ENCODE peak calls at places on chromosomes 6 and 20, in seven cellular contexts. H is K562, T is ovary, I is pancreas, P is fibroblast of lung, L is cardiac fibroblast, W is AG04450. K is an unnamed sample.
A peak's percentile ranks its signal among the peaks of the same experiment; 100 is the strongest.

GRCh38 chr6:83883240-83883639 is 23.8 kb downstream of the CYB5R4 start:
- DNase-seq in P (no peak), T (no peak), I (no peak), H (no peak), W (no peak), L (no peak), K (no peak)

GRCh38 chr20:62648318-62648995 is 6.2 kb downstream of the SLCO4A1 start:
- DNase-seq in P (no peak), L (no peak), T (no peak), H (no peak), I (no peak), W (no peak), K (no peak)

GRCh38 chr20:18034039-18034438 is 23.7 kb downstream of the OVOL2 start:
- DNase-seq in W (no peak), L (no peak), H (no peak), I (no peak), P (no peak), T (no peak), K (no peak)

GRCh38 chr20:36384022-36384619 is 78.0 kb downstream of the DLGAP4 start:
- DNase-seq in H (peak; percentile 87), I (no peak), L (peak; percentile 32), P (peak; percentile 37), T (no peak), W (no peak), K (no peak)

GRCh38 chr20:35316086-35316485 is 23.9 kb upstream of the FAM83C start:
- DNase-seq in I (no peak), P (no peak), L (no peak), W (no peak), H (no peak), T (no peak), K (no peak)

GRCh38 chr6:83757021-83757420 is 48.1 kb upstream of the SNAP91 start:
- DNase-seq in I (no peak), H (no peak), L (no peak), W (no peak), P (no peak), T (no peak), K (no peak)

GRCh38 chr6:11366183-11366933 is 133.9 kb upstream of the NEDD9 start:
- DNase-seq in P (no peak), L (no peak), W (no peak), T (no peak), I (no peak), H (no peak), K (no peak)

GRCh38 chr6:109791301-109791700 is 100.2 kb downstream of the FIG4 start:
- DNase-seq in H (no peak), T (no peak), W (no peak), L (no peak), I (no peak), P (no peak), K (no peak)

GRCh38 chr6:109978174-109979032 is at the start of gene GPR6:
- DNase-seq in T (peak; percentile 33), H (peak; percentile 60), W (no peak), I (peak; percentile 65), L (peak; percentile 42), P (peak; percentile 48), K (peak; percentile 11)

GRCh38 chr20:39049684-39050554 is 87.8 kb downstream of the DHX35 start:
- DNase-seq in I (peak; percentile 67), H (peak; percentile 86), T (peak; percentile 72), P (peak; percentile 62), W (peak; percentile 20), L (peak; percentile 78), K (no peak)

GRCh38 chr6:94501546-94501945 is 1075.8 kb upstream of the MANEA start:
- DNase-seq in I (no peak), H (no peak), L (no peak), T (no peak), W (no peak), P (peak; percentile 40), K (no peak)

GRCh38 chr6:30009113-30009512 is 52.0 kb upstream of the POLR1H start:
- DNase-seq in P (no peak), W (no peak), H (no peak), I (no peak), L (no peak), T (no peak), K (no peak)

GRCh38 chr6:144151010-144151727 is 852 bp downstream of the STX11 start:
- DNase-seq in T (no peak), L (no peak), I (peak; percentile 26), W (no peak), H (no peak), P (peak; percentile 12), K (no peak)

GRCh38 chr6:36351152-36351571 is 14.5 kb upstream of the BNIP5 start:
- DNase-seq in H (no peak), P (peak; percentile 29), I (no peak), T (no peak), L (peak; percentile 86), W (no peak), K (peak; percentile 23)

GRCh38 chr20:33871362-33871761 is 60.2 kb downstream of the CHMP4B start:
- DNase-seq in W (no peak), L (peak; percentile 58), H (no peak), I (no peak), P (peak; percentile 56), T (no peak), K (peak; percentile 32)

GRCh38 chr6:122400467-122401089 is 1.1 kb downstream of the HSF2 start:
- DNase-seq in P (peak; percentile 5), W (no peak), H (peak; percentile 16), T (no peak), I (no peak), L (no peak), K (no peak)

GRCh38 chr6:38058022-38058421 is 238.5 kb downstream of the ZFAND3 start:
- DNase-seq in T (no peak), L (no peak), W (peak; percentile 11), P (peak; percentile 31), I (no peak), H (no peak), K (no peak)

GRCh38 chr6:166640342-166641043 is 13.4 kb upstream of the RPS6KA2 start:
- DNase-seq in W (no peak), T (peak; percentile 45), I (no peak), L (peak; percentile 30), H (no peak), P (no peak), K (no peak)

GRCh38 chr6:25369043-25369442 is 89.9 kb downstream of the CARMIL1 start:
- DNase-seq in W (no peak), P (no peak), I (no peak), H (no peak), T (no peak), L (no peak), K (no peak)
- H3K4me3 ChIP-seq in W (no peak overlapping the region), P (no peak overlapping the region), I (no peak overlapping the region), H (no peak overlapping the region), T (no peak overlapping the region), L (no peak overlapping the region), K (no peak overlapping the region)

DNA sequence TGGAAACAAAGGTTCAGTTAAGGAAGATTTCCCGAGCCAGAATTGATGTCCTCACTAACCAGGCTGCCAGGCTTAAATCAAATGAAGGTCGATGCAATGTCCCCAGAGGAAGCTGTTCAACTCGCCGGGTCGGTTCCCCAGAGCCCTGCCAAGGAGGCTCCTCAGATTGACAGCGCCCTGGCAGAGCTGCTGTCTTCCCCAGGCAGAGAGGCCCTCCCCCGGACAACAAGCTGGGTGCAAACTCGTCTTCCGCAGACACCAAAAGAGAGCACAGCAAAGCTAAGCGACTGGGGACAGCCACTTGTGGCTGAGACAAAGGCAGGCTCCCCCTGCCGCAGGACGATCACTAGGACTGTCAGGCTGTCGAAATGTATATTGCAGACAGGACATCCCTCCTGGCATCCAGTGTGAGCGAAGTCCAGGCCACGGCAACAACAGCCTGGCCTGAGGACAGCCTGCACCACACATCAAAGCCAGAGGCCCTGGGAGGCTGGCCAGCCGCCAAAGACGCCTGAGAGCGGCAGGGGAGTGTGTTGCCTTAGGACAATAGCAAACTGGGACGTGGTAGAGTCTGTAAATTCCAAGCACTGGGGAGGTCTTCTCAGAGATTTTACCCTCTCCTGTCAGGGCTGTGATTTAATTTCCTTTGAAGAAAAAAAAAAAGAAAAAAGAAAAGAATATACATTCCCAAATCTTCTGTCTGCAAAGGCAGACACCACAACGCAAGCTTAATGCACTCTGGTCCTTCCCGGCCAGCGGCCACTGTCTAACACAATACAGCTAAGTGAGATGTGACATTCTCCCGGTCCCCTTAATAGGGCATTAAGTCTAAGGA is 99.1 kb downstream of the HIVEP2 start:
- DNase-seq in P (peak; percentile 74), H (no peak), I (peak; percentile 73), T (peak; percentile 81), L (peak; percentile 94), W (no peak), K (peak; percentile 90)
- TF ChIP-seq CTCF in P (no peak), H (no peak), I (no peak), T (peak; percentile 10), L (no peak), W (no peak), K (no peak)

DNA sequence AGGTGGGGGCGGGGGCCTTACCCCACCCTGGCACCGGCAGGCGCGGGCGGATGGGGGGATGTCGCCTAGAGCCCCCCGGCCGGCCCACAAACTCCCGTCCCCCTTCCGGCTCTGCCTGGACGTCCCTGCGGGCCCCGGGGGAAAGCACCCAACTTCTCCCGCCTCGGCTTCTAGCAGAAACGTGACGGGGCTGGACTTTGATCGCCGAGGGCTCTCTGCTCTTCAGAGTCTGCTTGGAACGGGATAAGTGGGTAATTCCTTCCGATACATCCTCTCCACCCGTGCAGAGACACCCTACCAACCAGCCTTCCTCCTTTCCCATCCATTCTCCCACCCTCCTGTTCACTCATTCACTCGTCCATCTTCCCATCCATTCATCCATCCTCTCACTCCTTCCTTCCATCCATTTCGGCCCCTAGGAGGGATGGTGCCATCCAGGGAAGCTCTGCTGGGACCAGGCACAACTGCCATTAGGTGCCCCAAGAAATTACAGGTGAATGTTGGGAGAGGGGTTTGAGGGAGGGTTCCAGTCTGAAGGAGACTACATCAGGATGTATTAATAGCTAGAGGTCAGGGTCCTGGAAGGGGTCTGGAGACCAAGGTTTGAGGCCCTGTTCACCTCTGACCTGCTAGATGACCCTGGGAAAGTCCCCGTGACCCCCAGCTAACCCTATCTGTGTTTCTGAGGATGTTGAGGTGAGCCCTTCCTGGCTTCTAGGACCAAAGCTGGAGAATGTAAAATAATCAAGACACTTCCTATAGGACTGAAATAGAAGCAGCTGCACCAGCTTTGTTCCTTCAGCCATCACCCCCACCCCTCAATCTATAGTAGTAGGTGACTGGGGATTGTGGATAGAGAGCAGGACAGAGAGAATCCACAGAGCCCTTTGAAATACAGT is 518 bp downstream of the TTLL9 start:
- DNase-seq in T (peak; percentile 37), L (no peak), P (no peak), H (no peak), I (no peak), W (no peak), K (no peak)
- H3K4me3 ChIP-seq in T (peak overlapping the region; percentile 46), L (peak overlapping the region; percentile 11), P (no peak overlapping the region), H (no peak overlapping the region), I (peak overlapping the region; percentile 78), W (no peak overlapping the region), K (peak overlapping the region; percentile 47)

GRCh38 chr6:20933057-20933792 is 399.0 kb downstream of the CDKAL1 start:
- DNase-seq in L (no peak), P (no peak), W (no peak), T (no peak), I (no peak), H (no peak), K (no peak)

GRCh38 chr6:20931772-20932171 is 397.5 kb downstream of the CDKAL1 start:
- DNase-seq in H (no peak), T (no peak), L (no peak), W (no peak), I (no peak), P (no peak), K (no peak)

GRCh38 chr6:20939161-20939775 is 405.0 kb downstream of the CDKAL1 start:
- DNase-seq in P (no peak), T (no peak), W (no peak), H (no peak), L (no peak), I (no peak), K (no peak)

GRCh38 chr6:20932284-20932683 is 398.0 kb downstream of the CDKAL1 start:
- DNase-seq in I (no peak), T (no peak), H (no peak), L (no peak), P (no peak), W (no peak), K (no peak)

GRCh38 chr6:20936949-20937348 is 402.7 kb downstream of the CDKAL1 start:
- DNase-seq in T (no peak), P (no peak), I (no peak), L (no peak), H (no peak), W (no peak), K (no peak)
- TF ChIP-seq CTCF in T (no peak), P (no peak), I (no peak), L (no peak), H (no peak), W (no peak), K (no peak)

K was measured in astrocyte of the cerebellum.